ENCODE peak calls at places on chromosomes 12 and 14, in four cellular contexts. U, S, T and L are unnamed samples.

GRCh38 chr12:130770413-130771028 is 54.4 kb upstream of the RIMBP2 start:
- DNase-seq in T (no peak), U (no peak), S (no peak), L (no peak)

GRCh38 chr12:5612556-5613421 is 180.9 kb downstream of the NTF3 start:
- DNase-seq in S (no peak), T (no peak), U (no peak), L (no peak)

GRCh38 chr12:12022306-12022931 is 48.3 kb upstream of the BCL2L14 start:
- DNase-seq in T (no peak), S (no peak), U (no peak), L (no peak)

GRCh38 chr12:50099302-50100008 is 4.4 kb upstream of the GPD1 start:
- DNase-seq in U (peak), S (no peak), T (peak), L (no peak)

GRCh38 chr14:75941030-75941429 is 40.8 kb downstream of the TGFB3 start:
- DNase-seq in U (no peak), S (no peak), T (peak), L (no peak)

GRCh38 chr14:69154779-69155178 is 1.9 kb upstream of the DCAF5 start:
- DNase-seq in U (peak), S (no peak), T (peak), L (no peak)

GRCh38 chr14:77989441-77989891 is 180.7 kb upstream of the NRXN3 start:
- DNase-seq in T (no peak), U (no peak), S (no peak), L (no peak)

GRCh38 chr14:51382506-51382905 is 142.5 kb downstream of the TMX1 start:
- DNase-seq in T (no peak), S (no peak), U (no peak), L (no peak)

GRCh38 chr12:77133566-77133965 is 68.2 kb upstream of the E2F7 start:
- DNase-seq in S (no peak), T (peak), U (peak), L (no peak)

GRCh38 chr12:46268349-46268616 is 560 bp downstream of the SLC38A1 start:
- DNase-seq in T (no peak), S (no peak), U (no peak), L (no peak)

GRCh38 chr12:120276734-120277133 is 11.2 kb upstream of the PXN start:
- DNase-seq in T (peak), S (no peak), U (peak), L (peak)

GRCh38 chr14:49692895-49693737 is at the start of gene KLHDC1:
- DNase-seq in T (peak), U (peak), S (peak), L (peak)

GRCh38 chr14:77014004-77014604 is 14.4 kb downstream of the IRF2BPL start:
- DNase-seq in S (no peak), T (no peak), U (no peak), L (peak)

GRCh38 chr12:54940695-54941315 is 43.8 kb downstream of the TESPA1 start:
- DNase-seq in T (peak), S (no peak), U (no peak), L (no peak)

GRCh38 chr12:117774986-117775775 is 193.6 kb downstream of the KSR2 start:
- DNase-seq in U (no peak), S (no peak), T (peak), L (no peak)

GRCh38 chr14:32968972-32969544 is 30.4 kb downstream of the NPAS3 start:
- DNase-seq in T (no peak), S (no peak), U (no peak), L (no peak)

GRCh38 chr12:14913381-14913781 is 25.0 kb downstream of the ERP27 start:
- DNase-seq in U (no peak), T (no peak), S (no peak), L (no peak)

GRCh38 chr12:30796891-30797371 is 42.2 kb upstream of the CAPRIN2 start:
- DNase-seq in T (peak), U (peak), S (no peak), L (no peak)

GRCh38 chr12:62210422-62210821 is 49.8 kb upstream of the USP15 start:
- DNase-seq in T (peak), U (peak), S (peak), L (peak)

GRCh38 chr12:102824218-102824835 is 92.7 kb downstream of the PAH start:
- DNase-seq in U (no peak), S (no peak), T (peak), L (peak)

GRCh38 chr12:1660304-1661187 is 30.3 kb upstream of the ADIPOR2 start:
- DNase-seq in T (peak), S (no peak), U (peak), L (peak)

GRCh38 chr12:5718680-5719079 is 226.4 kb downstream of the ANO2 start:
- DNase-seq in U (no peak), S (no peak), T (no peak), L (no peak)

GRCh38 chr14:55107766-55108554 is 21.1 kb upstream of the LGALS3 start:
- DNase-seq in S (peak), T (peak), U (peak), L (peak)

GRCh38 chr12:67085699-67086098 is 183.5 kb upstream of the CAND1 start:
- DNase-seq in S (no peak), T (no peak), U (no peak), L (peak)

GRCh38 chr12:99722690-99723486 is 75.3 kb downstream of the GARIN6 start:
- DNase-seq in S (no peak), U (no peak), T (no peak), L (no peak)

GRCh38 chr12:75722714-75723200 is 211.3 kb upstream of the KRR1 start:
- DNase-seq in T (peak), S (peak), U (peak), L (no peak)

GRCh38 chr12:47105914-47106674 is 26.3 kb upstream of the AMIGO2 start:
- DNase-seq in T (no peak), S (no peak), U (no peak), L (no peak)

GRCh38 chr12:54229624-54230212 is 40.9 kb upstream of the SMUG1 start:
- DNase-seq in T (peak), U (peak), S (peak), L (no peak)

GRCh38 chr12:49787672-49788071 is 40.5 kb downstream of the NCKAP5L start:
- DNase-seq in U (no peak), S (no peak), T (no peak), L (no peak)

GRCh38 chr12:84976133-84976532 is 59.9 kb downstream of the TSPAN19 start:
- DNase-seq in T (no peak), U (no peak), S (no peak), L (no peak)

GRCh38 chr14:50599700-50600444 is 39.9 kb downstream of the ATL1 start:
- DNase-seq in T (peak), U (peak), S (peak), L (peak)

GRCh38 chr14:65222434-65222833 is 120.1 kb upstream of the MAX start:
- DNase-seq in S (peak), U (peak), T (peak), L (peak)

GRCh38 chr12:26153421-26154154 is 28.8 kb upstream of the BHLHE41 start:
- DNase-seq in S (peak), T (peak), U (peak), L (peak)

GRCh38 chr12:26156201-26156871 is 31.5 kb upstream of the BHLHE41 start:
- DNase-seq in U (no peak), T (no peak), S (no peak), L (peak)

GRCh38 chr12:26158078-26158764 is 33.4 kb upstream of the BHLHE41 start:
- DNase-seq in S (no peak), T (no peak), U (no peak), L (peak)

GRCh38 chr12:26152507-26153102 is 27.8 kb upstream of the BHLHE41 start:
- DNase-seq in T (no peak), U (no peak), S (no peak), L (peak)

GRCh38 chr12:26156996-26157395 is 32.2 kb upstream of the BHLHE41 start:
- DNase-seq in U (no peak), S (no peak), T (no peak), L (no peak)
- H3K4me3 ChIP-seq in U (no peak), S (no peak), T (no peak), L (no peak)

GRCh38 chr14:100193417-100194357 is 34.2 kb upstream of the DEGS2 start:
- DNase-seq in S (no peak), U (no peak), T (no peak), L (no peak)
- H3K4me3 ChIP-seq in S (peak), U (peak), T (peak), L (no peak)

DNA sequence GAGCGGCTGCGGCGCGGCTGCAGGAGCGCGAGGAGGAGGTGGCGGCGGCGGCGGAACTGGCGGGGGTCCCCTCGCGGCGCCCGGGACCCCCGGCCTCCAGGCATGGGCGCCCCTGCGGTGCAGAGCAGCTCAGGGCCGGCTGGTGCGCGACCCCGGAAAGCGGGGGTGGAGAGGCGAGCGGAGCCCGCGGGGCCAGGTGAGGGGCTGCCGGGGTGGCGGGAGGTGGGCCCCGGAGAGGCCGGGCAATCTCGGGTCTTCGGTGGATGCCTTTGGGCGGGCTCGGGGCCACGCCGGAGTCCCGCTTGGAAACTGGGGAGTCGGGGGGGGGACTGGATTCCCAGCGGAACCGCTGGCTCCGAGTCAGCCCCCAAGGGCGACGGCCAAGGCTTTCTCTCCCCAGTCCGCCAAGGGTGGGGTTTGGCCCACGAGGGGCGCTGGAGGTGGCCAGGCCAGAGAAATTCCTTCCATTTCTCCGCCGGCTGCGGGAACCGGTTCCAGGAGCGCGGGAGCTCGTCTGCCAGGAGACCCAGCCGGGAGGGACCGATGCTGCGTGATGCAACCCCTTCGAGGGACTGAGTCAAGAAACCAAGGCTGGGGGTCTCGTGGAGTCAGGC is 13.9 kb upstream of the NR4A1 start:
- DNase-seq in S (no peak), T (peak), U (peak), L (peak)
- H3K4me3 ChIP-seq in S (peak), T (peak), U (peak), L (peak)

GRCh38 chr12:92192361-92192760 is 46.7 kb upstream of the BTG1 start:
- DNase-seq in U (no peak), T (no peak), S (no peak), L (no peak)

GRCh38 chr12:92191061-92191460 is 45.4 kb upstream of the BTG1 start:
- DNase-seq in U (peak), S (no peak), T (peak), L (no peak)

GRCh38 chr12:92193846-92194245 is 48.2 kb upstream of the BTG1 start:
- DNase-seq in S (no peak), T (no peak), U (no peak), L (no peak)

GRCh38 chr12:92194566-92194965 is 48.9 kb upstream of the BTG1 start:
- DNase-seq in T (no peak), S (no peak), U (no peak), L (no peak)

DNA sequence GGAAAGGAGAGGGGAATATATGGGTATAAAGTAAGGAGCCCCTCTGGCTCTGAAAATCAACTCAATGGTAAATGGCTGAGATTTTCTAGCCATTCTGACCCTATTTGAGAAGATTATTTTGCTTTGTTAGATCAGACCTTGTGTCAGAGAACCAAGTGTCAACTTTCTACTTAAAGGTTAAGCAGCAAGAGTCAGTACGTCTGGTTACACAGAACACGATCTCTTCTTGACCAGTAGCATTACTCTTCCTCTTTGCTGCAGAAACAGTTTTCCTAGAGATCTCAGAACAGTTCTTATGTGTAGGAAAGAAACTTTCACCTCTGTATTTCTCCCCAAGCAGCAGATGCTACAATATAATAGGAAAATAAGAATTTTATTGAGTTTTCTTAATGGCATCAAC is 47.4 kb upstream of the BTG1 start:
- DNase-seq in U (no peak), S (no peak), T (peak), L (no peak)
- H3K4me3 ChIP-seq in U (no peak), S (no peak), T (no peak), L (no peak)

DNA sequence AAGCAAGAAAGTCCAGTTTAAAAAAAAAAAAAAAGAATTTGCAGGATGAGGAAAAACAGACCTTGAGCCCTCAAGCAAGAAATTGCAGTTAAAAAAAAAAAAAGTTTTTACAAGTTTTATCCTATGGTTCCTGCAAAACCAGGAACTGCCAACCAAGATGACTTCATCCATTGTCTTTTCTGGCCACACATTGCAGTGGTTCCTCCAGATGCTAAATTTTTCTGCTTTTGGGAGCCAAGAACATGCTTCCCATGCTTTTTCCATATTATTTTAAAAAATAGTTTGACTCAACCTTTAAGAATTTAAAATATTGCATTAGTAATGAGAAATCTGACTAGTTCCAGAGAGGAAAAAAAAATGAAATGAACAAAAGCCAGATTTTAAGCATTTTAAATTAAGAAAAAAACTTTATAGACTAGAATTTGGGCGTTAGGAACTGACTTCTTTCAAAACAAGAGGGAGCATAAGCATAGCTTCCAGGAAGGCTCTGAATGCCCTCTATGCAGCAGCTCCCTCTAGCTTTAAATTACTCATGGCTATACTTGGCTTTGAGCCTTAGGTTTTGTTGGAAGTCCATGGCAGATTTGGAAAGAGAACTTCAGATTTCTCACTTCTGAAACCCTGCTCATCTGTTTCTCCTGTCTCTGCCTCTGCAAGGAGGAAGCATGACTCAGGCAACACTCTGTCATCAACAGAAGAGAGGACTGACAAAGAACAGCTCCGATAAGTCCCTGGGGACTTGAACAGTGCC is 124.5 kb downstream of the GPR65 start:
- DNase-seq in T (peak), S (peak), U (peak), L (peak)
- H3K4me3 ChIP-seq in T (no peak), S (no peak), U (no peak), L (no peak)

GRCh38 chr14:96888593-96888992 is 91.4 kb downstream of the VRK1 start:
- DNase-seq in U (no peak), T (no peak), S (no peak), L (no peak)
- H3K4me3 ChIP-seq in U (no peak), T (no peak), S (no peak), L (no peak)

GRCh38 chr14:30472001-30472400 is 87.0 kb upstream of the G2E3 start:
- DNase-seq in S (no peak), U (no peak), T (no peak), L (no peak)
- H3K4me3 ChIP-seq in S (no peak), U (no peak), T (no peak), L (no peak)